ENCODE peak calls at places on chromosomes 16 and 17, in nine cellular contexts. D is CD8-positive, alpha-beta T cell; N is transverse colon; R is thyroid gland; L is PC-3; B is H54; S is stimulated activated CD8-positive, alpha-beta memory T cell treated with anti-CD3 and anti-CD28 coated beads, Interleukin-4, amount 100 ng/mL, for 4 hours; X is fibroblast of lung; T is HAP-1. E is an unnamed sample.

GRCh38 chr17:82787081-82787848 is 35.4 kb downstream of the TBCD start:
- DNase-seq in D (no peak), N (peak; percentile 34), R (no peak), L (no peak), B (no peak), S (no peak), X (no peak), T (no peak), E (no peak)

GRCh38 chr17:42548070-42548837 is 4.5 kb upstream of the HSD17B1 start:
- DNase-seq in D (peak; percentile 65), N (peak; percentile 93), R (peak; percentile 93), L (peak; percentile 81), B (no peak), S (peak; percentile 60), X (no peak), T (no peak), E (peak; percentile 90)

GRCh38 chr17:63445571-63446217 is 412 bp downstream of the CYB561 start:
- DNase-seq in D (peak; percentile 27), N (peak; percentile 62), R (peak; percentile 69), L (peak; percentile 66), B (peak; percentile 75), S (peak; percentile 63), X (no peak), T (peak; percentile 64), E (peak; percentile 75)

GRCh38 chr17:76151896-76152454 is 10.9 kb upstream of the FOXJ1 start:
- DNase-seq in D (no peak), N (no peak), R (no peak), L (no peak), B (no peak), S (no peak), X (no peak), T (no peak), E (no peak)

GRCh38 chr17:32771396-32771795 is 105.5 kb downstream of the MYO1D start:
- DNase-seq in D (no peak), N (no peak), R (no peak), L (peak; percentile 69), B (no peak), S (no peak), X (no peak), T (no peak), E (no peak)

GRCh38 chr16:82660078-82660645 is 33.4 kb downstream of the CDH13 start:
- DNase-seq in D (no peak), N (no peak), R (no peak), L (no peak), B (no peak), S (no peak), X (peak; percentile 56), T (no peak), E (no peak)

GRCh38 chr17:35568561-35568960 is 7.9 kb upstream of the SLFN14 start:
- DNase-seq in D (no peak), N (peak; percentile 21), R (peak; percentile 22), L (peak; percentile 52), B (no peak), S (no peak), X (peak; percentile 40), T (no peak), E (peak; percentile 20)

GRCh38 chr17:34579979-34580684 is 750 bp downstream of the TMEM132E start:
- DNase-seq in D (no peak), N (no peak), R (peak; percentile 50), L (no peak), B (no peak), S (no peak), X (no peak), T (no peak), E (no peak)

GRCh38 chr16:72285324-72285723 is 113.4 kb upstream of the PMFBP1 start:
- DNase-seq in D (no peak), N (no peak), R (no peak), L (no peak), B (no peak), S (no peak), X (no peak), T (no peak), E (no peak)

GRCh38 chr16:84593825-84594724 is 23.8 kb downstream of the COTL1 start:
- DNase-seq in D (peak; percentile 73), N (peak; percentile 84), R (no peak), L (no peak), B (no peak), S (peak; percentile 55), X (peak; percentile 50), T (no peak), E (no peak)

GRCh38 chr17:33968350-33969044 is 286.6 kb upstream of the CCL2 start:
- DNase-seq in D (no peak), N (no peak), R (no peak), L (no peak), B (peak; percentile 15), S (no peak), X (no peak), T (no peak), E (no peak)

GRCh38 chr16:80723981-80724380 is 80.4 kb downstream of the CDYL2 start:
- DNase-seq in D (no peak), N (no peak), R (no peak), L (no peak), B (no peak), S (no peak), X (no peak), T (no peak), E (no peak)

GRCh38 chr17:63274156-63274555 is 171.9 kb downstream of the CYB561 start:
- DNase-seq in D (no peak), N (no peak), R (no peak), L (peak; percentile 83), B (no peak), S (no peak), X (peak; percentile 96), T (no peak), E (no peak)

GRCh38 chr16:9898121-9898520 is 284.1 kb downstream of the GRIN2A start:
- DNase-seq in D (no peak), N (no peak), R (no peak), L (no peak), B (no peak), S (no peak), X (no peak), T (no peak), E (no peak)

GRCh38 chr17:19645608-19646250 is 2.8 kb upstream of the ALDH3A2 start:
- DNase-seq in D (peak; percentile 38), N (peak; percentile 70), R (no peak), L (peak; percentile 53), B (peak; percentile 48), S (peak; percentile 7), X (peak; percentile 19), T (no peak), E (no peak)

GRCh38 chr16:81401035-81401950 is 43.3 kb upstream of the CMIP start:
- DNase-seq in D (no peak), N (peak; percentile 28), R (no peak), L (peak; percentile 92), B (peak; percentile 88), S (no peak), X (peak; percentile 11), T (no peak), E (no peak)

E was measured in body of pancreas.